ENCODE peak calls at places on chromosomes 7 and 10, in seven cellular contexts. V is OCI-LY7, T is AG04450, D is nephron progenitor cell, C is BJ, I is lower lobe of right lung, M is Panc1. K is an unnamed sample.

GRCh38 chr10:4568731-4569130 is 257.3 kb upstream of the AKR1E2 start:
- DNase-seq in C (no peak), M (no peak), T (no peak), I (no peak), D (no peak), V (no peak), K (no peak)

GRCh38 chr10:75987610-75988009 is 556.2 kb downstream of the LRMDA start:
- DNase-seq in I (no peak), M (no peak), C (peak), D (no peak), T (no peak), V (no peak), K (peak)

GRCh38 chr7:2628891-2629290 is 2.9 kb upstream of the TTYH3 start:
- DNase-seq in V (no peak), I (no peak), M (no peak), D (no peak), C (no peak), T (no peak), K (no peak)

GRCh38 chr7:100367676-100368613 is 5.3 kb upstream of the PILRA start:
- DNase-seq in V (peak), M (no peak), I (peak), D (no peak), T (no peak), C (no peak), K (no peak)

GRCh38 chr10:60732240-60733188 is 45.8 kb upstream of the CDK1 start:
- DNase-seq in M (no peak), D (peak), V (no peak), C (no peak), T (no peak), I (peak), K (no peak)

GRCh38 chr10:120420421-120420820 is 36.6 kb upstream of the PLPP4 start:
- DNase-seq in T (no peak), C (no peak), V (no peak), M (no peak), D (no peak), I (no peak), K (no peak)

GRCh38 chr10:12801214-12802087 is 200.1 kb downstream of the CCDC3 start:
- DNase-seq in M (no peak), C (no peak), D (no peak), I (no peak), T (no peak), V (no peak), K (no peak)

GRCh38 chr7:126783613-126784012 is 469.1 kb downstream of the GRM8 start:
- DNase-seq in I (no peak), D (no peak), M (no peak), C (no peak), T (no peak), V (no peak), K (no peak)

GRCh38 chr10:71243756-71244637 is 31.6 kb downstream of the UNC5B start:
- DNase-seq in T (no peak), V (no peak), I (peak), C (no peak), D (no peak), M (no peak), K (no peak)

GRCh38 chr7:36155811-36156361 is 2.8 kb downstream of the EEPD1 start:
- DNase-seq in V (peak), M (no peak), C (no peak), I (no peak), D (peak), T (no peak), K (no peak)
- TF ChIP-seq CTCF in V (no peak), M (peak), C (no peak), I (no peak), D (no peak), T (peak), K (no peak)

GRCh38 chr10:77165445-77166316 is 471.9 kb downstream of the KCNMA1 start:
- DNase-seq in C (no peak), D (peak), I (no peak), M (peak), V (peak), T (no peak), K (no peak)
- TF ChIP-seq CTCF in C (peak), D (peak), I (peak), M (no peak), V (peak), T (peak), K (peak)

GRCh38 chr10:43685744-43686143 is 37.1 kb upstream of the ZNF32 start:
- DNase-seq in M (no peak), V (no peak), C (no peak), T (no peak), I (no peak), D (no peak), K (no peak)

GRCh38 chr10:43687373-43687772 is 38.7 kb upstream of the ZNF32 start:
- DNase-seq in D (no peak), T (no peak), C (no peak), M (no peak), I (no peak), V (no peak), K (no peak)

GRCh38 chr10:43684198-43684559 is 35.5 kb upstream of the ZNF32 start:
- DNase-seq in M (no peak), D (no peak), T (no peak), V (no peak), I (no peak), C (no peak), K (no peak)

GRCh38 chr10:43688348-43688892 is 39.7 kb upstream of the ZNF32 start:
- DNase-seq in I (no peak), D (no peak), T (no peak), V (no peak), C (no peak), M (no peak), K (no peak)

DNA sequence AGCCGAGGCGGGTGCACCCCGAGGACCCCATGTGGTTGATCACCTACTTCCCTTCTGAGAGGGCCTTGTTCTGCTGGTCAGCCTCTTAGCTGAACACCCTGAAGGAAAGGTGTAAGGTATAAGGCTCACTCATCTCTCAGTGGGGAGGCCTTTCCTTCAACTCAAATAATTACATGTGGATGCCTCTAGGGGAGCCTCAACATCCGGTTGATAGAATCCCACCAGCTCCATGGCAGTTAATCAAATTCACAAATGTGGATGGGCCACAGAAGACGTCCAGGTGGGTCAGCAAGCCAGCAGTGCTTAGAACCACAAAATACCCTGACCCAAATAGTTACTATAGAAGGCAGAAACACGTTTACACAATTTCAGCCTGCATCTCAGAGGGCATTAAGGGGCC is 37.7 kb upstream of the ZNF32 start:
- DNase-seq in I (no peak), M (no peak), C (no peak), V (no peak), T (no peak), D (no peak), K (no peak)
- TF ChIP-seq CTCF in I (no peak), M (peak), C (peak), V (no peak), T (peak), D (no peak), K (no peak)

GRCh38 chr10:22258471-22258870 is 40.7 kb upstream of the EBLN1 start:
- DNase-seq in M (no peak), I (no peak), D (no peak), C (no peak), V (no peak), T (no peak), K (no peak)

GRCh38 chr10:22253578-22253882 is 35.7 kb upstream of the EBLN1 start:
- DNase-seq in M (no peak), D (peak), C (no peak), I (peak), V (no peak), T (no peak), K (no peak)

GRCh38 chr10:22263106-22263505 is 45.3 kb upstream of the EBLN1 start:
- DNase-seq in C (no peak), V (no peak), M (no peak), T (no peak), I (no peak), D (no peak), K (no peak)

DNA sequence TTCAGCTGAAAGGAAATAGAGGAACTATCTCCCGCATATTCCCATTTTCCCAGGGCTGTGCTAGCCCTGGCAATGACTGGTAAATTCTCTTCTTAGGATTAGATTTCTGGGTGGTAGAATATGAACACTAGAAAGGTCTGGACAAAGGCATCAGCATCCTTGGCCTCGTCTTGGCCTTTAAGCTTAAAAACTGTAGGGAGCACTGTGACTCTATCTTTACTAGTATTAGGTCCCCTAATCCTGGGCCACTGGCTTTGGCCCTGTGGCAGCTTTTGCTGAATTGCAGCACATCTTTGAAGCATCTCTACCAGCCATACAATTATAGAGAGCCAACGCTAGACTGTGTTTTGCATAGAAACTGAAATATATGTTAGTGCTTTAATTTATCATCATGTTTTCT is 41.5 kb upstream of the EBLN1 start:
- DNase-seq in D (no peak), T (no peak), M (no peak), V (peak), C (no peak), I (no peak), K (no peak)
- TF ChIP-seq CTCF in D (no peak), T (no peak), M (peak), V (no peak), C (no peak), I (no peak), K (no peak)

GRCh38 chr7:12056977-12057376 is 154.1 kb upstream of the TMEM106B start:
- DNase-seq in V (no peak), C (no peak), M (no peak), I (no peak), D (no peak), T (no peak), K (no peak)

GRCh38 chr7:12064716-12065115 is 146.4 kb upstream of the TMEM106B start:
- DNase-seq in T (no peak), M (no peak), D (no peak), I (no peak), V (no peak), C (no peak), K (no peak)

GRCh38 chr7:12066004-12066403 is 145.1 kb upstream of the TMEM106B start:
- DNase-seq in C (no peak), I (no peak), T (no peak), V (no peak), D (no peak), M (peak), K (no peak)

GRCh38 chr7:12066561-12066960 is 144.5 kb upstream of the TMEM106B start:
- DNase-seq in I (no peak), D (no peak), C (no peak), V (no peak), M (peak), T (no peak), K (no peak)

GRCh38 chr7:12062062-12062461 is 149.0 kb upstream of the TMEM106B start:
- DNase-seq in V (no peak), M (no peak), I (no peak), C (no peak), T (no peak), D (no peak), K (no peak)
- TF ChIP-seq CTCF in V (peak), M (peak), I (no peak), C (peak), T (no peak), D (no peak), K (peak)

K was measured in AG09319.